ENCODE peak calls at places on chromosomes 3 and 15, in nine cellular contexts. Z, A, R, K, L, S, B, W and D are unnamed samples.

GRCh38 chr3:66729685-66730393 is 229.0 kb upstream of the LRIG1 start:
- DNase-seq in W (no peak), B (no peak), Z (no peak), S (no peak), K (no peak), L (no peak), A (no peak), R (no peak), D (no peak)

GRCh38 chr15:48333553-48333952 is 2.3 kb downstream of the DUT start:
- DNase-seq in Z (no peak), B (no peak), A (no peak), S (no peak), W (no peak), L (no peak), K (no peak), R (no peak), D (no peak)

GRCh38 chr3:30188713-30189112 is 417.7 kb upstream of the TGFBR2 start:
- DNase-seq in L (peak), W (no peak), Z (no peak), B (no peak), R (no peak), S (no peak), K (no peak), A (no peak), D (no peak)

GRCh38 chr3:12070098-12070497 is 65.9 kb downstream of the SYN2 start:
- DNase-seq in R (no peak), K (no peak), Z (no peak), L (no peak), W (no peak), S (no peak), A (no peak), B (no peak), D (no peak)

GRCh38 chr3:13292371-13292770 is 127.8 kb downstream of the NUP210 start:
- DNase-seq in L (no peak), R (no peak), A (no peak), Z (no peak), B (no peak), W (no peak), S (no peak), K (no peak), D (no peak)

GRCh38 chr3:123778991-123779622 is 105.0 kb downstream of the MYLK start:
- DNase-seq in L (no peak), K (no peak), Z (no peak), W (no peak), A (no peak), S (no peak), R (no peak), B (no peak), D (no peak)

GRCh38 chr3:28915711-28916481 is 365.0 kb upstream of the RBMS3 start:
- DNase-seq in Z (no peak), B (no peak), R (no peak), W (no peak), S (peak), K (no peak), L (no peak), A (no peak), D (no peak)

GRCh38 chr15:42955518-42955917 is 34.9 kb upstream of the TTBK2 start:
- DNase-seq in B (no peak), K (no peak), S (no peak), Z (no peak), R (no peak), A (no peak), W (no peak), L (no peak), D (no peak)

GRCh38 chr3:177340243-177340830 is 143.1 kb upstream of the TBL1XR1 start:
- DNase-seq in S (no peak), L (no peak), K (no peak), A (no peak), R (no peak), W (no peak), B (no peak), Z (no peak), D (no peak)

GRCh38 chr3:182000454-182000853 is 288.7 kb downstream of the SOX2 start:
- DNase-seq in L (no peak), B (no peak), S (no peak), K (no peak), W (no peak), R (no peak), Z (no peak), A (no peak), D (no peak)

GRCh38 chr15:98085003-98085639 is 124.6 kb downstream of the ARRDC4 start:
- DNase-seq in Z (peak), A (peak), R (no peak), S (peak), K (no peak), L (peak), W (no peak), B (no peak), D (no peak)

GRCh38 chr3:163953526-163953925 is 1124.8 kb downstream of the SI start:
- DNase-seq in R (no peak), W (no peak), S (no peak), Z (no peak), L (no peak), A (no peak), B (no peak), K (no peak), D (no peak)

GRCh38 chr15:31106495-31107300 is 5.2 kb upstream of the TRPM1 start:
- DNase-seq in S (no peak), R (no peak), B (no peak), L (no peak), K (no peak), W (no peak), Z (no peak), A (no peak), D (no peak)

GRCh38 chr3:126781889-126782491 is 78.0 kb downstream of the CHCHD6 start:
- DNase-seq in K (no peak), B (no peak), L (no peak), A (no peak), S (no peak), W (no peak), Z (no peak), R (no peak), D (no peak)

GRCh38 chr15:75454471-75455418 is 3.3 kb upstream of the SIN3A start:
- DNase-seq in S (peak), A (peak), B (peak), K (peak), L (no peak), Z (peak), W (peak), R (no peak), D (peak)

GRCh38 chr15:45521596-45522167 is 873 bp downstream of the SLC30A4 start:
- DNase-seq in W (no peak), K (no peak), B (no peak), S (peak), R (no peak), Z (peak), L (no peak), A (no peak), D (peak)

GRCh38 chr15:57353317-57353804 is 22.9 kb upstream of the CGNL1 start:
- DNase-seq in A (no peak), K (no peak), L (no peak), Z (no peak), B (no peak), S (no peak), R (no peak), W (no peak), D (no peak)

GRCh38 chr3:66763294-66763693 is 234.8 kb upstream of the KBTBD8 start:
- DNase-seq in K (no peak), S (no peak), A (no peak), L (no peak), Z (no peak), R (no peak), W (no peak), B (no peak), D (no peak)

GRCh38 chr3:83011471-83011870 is 1250.0 kb upstream of the GBE1 start:
- DNase-seq in Z (no peak), R (no peak), K (no peak), L (no peak), B (no peak), W (no peak), S (no peak), A (no peak), D (no peak)

GRCh38 chr15:67601008-67601620 is 58.6 kb downstream of the MAP2K5 start:
- DNase-seq in L (no peak), R (no peak), A (no peak), S (no peak), K (no peak), W (no peak), B (no peak), Z (no peak), D (no peak)

GRCh38 chr3:64908292-64908691 is 220.5 kb upstream of the ADAMTS9 start:
- DNase-seq in K (no peak), W (no peak), L (no peak), B (no peak), S (no peak), A (no peak), R (no peak), Z (no peak), D (no peak)

GRCh38 chr15:77715051-77715450 is 82.3 kb upstream of the LINGO1 start:
- DNase-seq in S (no peak), W (no peak), K (no peak), B (no peak), A (no peak), R (no peak), Z (no peak), L (no peak), D (no peak)

GRCh38 chr3:195057716-195058115 is 213.2 kb downstream of the XXYLT1 start:
- DNase-seq in B (no peak), R (no peak), W (no peak), A (no peak), K (no peak), L (no peak), S (no peak), Z (no peak), D (no peak)

GRCh38 chr15:77456746-77457618 is 36.3 kb downstream of the HMG20A start:
- DNase-seq in K (no peak), L (no peak), Z (no peak), B (no peak), S (no peak), R (no peak), A (no peak), W (no peak), D (no peak)

GRCh38 chr3:66819993-66820501 is 178.1 kb upstream of the KBTBD8 start:
- DNase-seq in S (no peak), A (no peak), L (no peak), K (no peak), B (no peak), Z (no peak), R (no peak), W (no peak), D (no peak)

GRCh38 chr15:94164202-94164807 is 67.1 kb upstream of the MCTP2 start:
- DNase-seq in B (peak), A (peak), Z (peak), W (peak), L (peak), K (peak), R (peak), S (peak), D (no peak)

GRCh38 chr3:53258600-53259426 is 3.0 kb upstream of the TKT start:
- DNase-seq in L (no peak), Z (no peak), W (no peak), R (no peak), A (no peak), K (no peak), S (no peak), B (no peak), D (no peak)

GRCh38 chr15:83094592-83094991 is 12.9 kb upstream of the TM6SF1 start:
- DNase-seq in A (no peak), Z (no peak), W (no peak), S (no peak), B (no peak), R (no peak), K (no peak), L (no peak), D (no peak)